ENCODE peak calls at places on chromosomes 1 and 21, in six cellular contexts. One of them, this sample, is unnamed.

GRCh38 chr1:29387210-29387609 is 150.9 kb downstream of the PTPRU start:
- DNase-seq in testis: no peak
- DNase-seq in heart left ventricle: no peak
- DNase-seq in vagina: no peak
- DNase-seq in uterus: no peak
- DNase-seq in A549: no peak
- DNase-seq in this sample: no peak

GRCh38 chr1:110523011-110523410 is 4.0 kb upstream of the KCNA10 start:
- DNase-seq in A549: no peak
- DNase-seq in heart left ventricle: no peak
- DNase-seq in uterus: no peak
- DNase-seq in vagina: no peak
- DNase-seq in testis: no peak
- DNase-seq in this sample: no peak

GRCh38 chr1:166305371-166305770 is 138.6 kb upstream of the FAM78B start:
- DNase-seq in heart left ventricle: no peak
- DNase-seq in vagina: no peak
- DNase-seq in A549: no peak
- DNase-seq in uterus: no peak
- DNase-seq in testis: no peak
- DNase-seq in this sample: no peak

GRCh38 chr1:106910798-106911197 is 145.7 kb upstream of the PRMT6 start:
- DNase-seq in A549: no peak
- DNase-seq in heart left ventricle: no peak
- DNase-seq in uterus: no peak
- DNase-seq in testis: no peak
- DNase-seq in vagina: no peak
- DNase-seq in this sample: no peak

GRCh38 chr1:183956559-183957188 is 80.9 kb downstream of the COLGALT2 start:
- DNase-seq in vagina: no peak
- DNase-seq in uterus: no peak
- DNase-seq in heart left ventricle: no peak
- DNase-seq in testis: no peak
- DNase-seq in A549: peak
- DNase-seq in this sample: no peak

GRCh38 chr1:115336741-115337140 is 1.3 kb downstream of the NGF start:
- DNase-seq in A549: no peak
- DNase-seq in heart left ventricle: no peak
- DNase-seq in uterus: no peak
- DNase-seq in testis: no peak
- DNase-seq in vagina: no peak
- DNase-seq in this sample: no peak

GRCh38 chr1:193457676-193458075 is 271.3 kb upstream of the B3GALT2 start:
- DNase-seq in vagina: no peak
- DNase-seq in A549: no peak
- DNase-seq in testis: no peak
- DNase-seq in heart left ventricle: no peak
- DNase-seq in uterus: no peak
- DNase-seq in this sample: no peak

GRCh38 chr1:26283871-26284596 is 4.1 kb downstream of the SH3BGRL3 start:
- DNase-seq in uterus: no peak
- DNase-seq in vagina: no peak
- DNase-seq in heart left ventricle: no peak
- DNase-seq in A549: no peak
- DNase-seq in testis: no peak
- DNase-seq in this sample: no peak

GRCh38 chr1:63713627-63714481 is 60.0 kb upstream of the ROR1 start:
- DNase-seq in vagina: no peak
- DNase-seq in heart left ventricle: peak
- DNase-seq in testis: no peak
- DNase-seq in A549: peak
- DNase-seq in uterus: no peak
- DNase-seq in this sample: no peak

GRCh38 chr21:30408782-30409494 is 13.1 kb downstream of the KRTAP13-1 start:
- DNase-seq in vagina: no peak
- DNase-seq in A549: peak
- DNase-seq in uterus: no peak
- DNase-seq in testis: peak
- DNase-seq in heart left ventricle: peak
- DNase-seq in this sample: no peak

GRCh38 chr1:67687649-67688048 is 2.6 kb downstream of the GADD45A start:
- DNase-seq in uterus: no peak
- DNase-seq in vagina: no peak
- DNase-seq in testis: no peak
- DNase-seq in heart left ventricle: no peak
- DNase-seq in A549: no peak
- DNase-seq in this sample: no peak
- H3K27ac ChIP-seq in uterus: peak
- H3K27ac ChIP-seq in vagina: peak
- H3K27ac ChIP-seq in testis: peak
- H3K27ac ChIP-seq in heart left ventricle: peak
- H3K27ac ChIP-seq in A549: peak
- H3K27ac ChIP-seq in this sample: peak

GRCh38 chr1:78113156-78113916 is 67.6 kb downstream of the GIPC2 start:
- DNase-seq in vagina: no peak
- DNase-seq in A549: no peak
- DNase-seq in uterus: no peak
- DNase-seq in heart left ventricle: no peak
- DNase-seq in testis: no peak
- DNase-seq in this sample: no peak

DNA sequence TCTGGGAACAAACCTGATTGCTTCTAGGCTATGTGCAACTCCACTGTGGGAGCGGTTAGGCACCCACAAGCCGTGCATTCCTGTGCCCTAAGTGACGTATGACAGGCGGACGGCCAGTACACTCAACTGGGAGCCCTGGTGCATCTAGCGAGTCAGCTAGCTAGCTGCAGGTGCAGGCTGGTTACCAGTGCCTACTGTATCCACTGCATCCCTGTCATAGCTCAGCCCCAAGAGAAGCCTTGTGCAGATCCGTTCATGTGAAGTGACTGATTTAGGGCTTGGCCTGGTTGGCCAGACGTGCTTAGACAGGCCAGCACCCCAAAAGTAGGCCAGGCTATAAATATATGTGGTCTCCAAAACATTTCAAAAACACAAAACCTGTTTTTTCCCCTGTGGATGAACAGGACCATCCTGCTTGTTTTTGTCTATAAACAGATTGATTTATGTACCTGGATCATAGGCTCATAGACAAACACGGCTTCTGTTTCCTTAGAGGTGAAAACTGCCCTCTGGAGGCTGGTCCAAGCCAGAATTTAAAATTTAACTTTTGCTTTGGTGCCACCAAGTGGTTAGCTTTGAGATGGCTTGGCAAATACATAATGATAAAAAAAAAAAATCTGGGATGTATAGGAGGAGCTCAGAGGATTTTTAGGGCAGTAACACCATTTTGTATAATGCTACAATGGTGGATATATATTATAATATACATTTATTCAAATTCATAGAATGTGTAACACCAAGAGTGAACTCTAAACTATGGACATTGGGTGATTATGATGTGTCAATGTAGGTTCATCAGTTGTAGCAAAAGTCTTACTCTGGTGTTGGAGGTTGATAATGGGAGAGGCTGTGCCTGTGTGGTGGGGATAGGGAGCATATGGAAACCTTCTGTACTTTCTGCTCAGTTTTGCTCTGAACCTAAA is 68.5 kb downstream of the GIPC2 start:
- DNase-seq in testis: peak
- DNase-seq in vagina: no peak
- DNase-seq in A549: peak
- DNase-seq in uterus: peak
- DNase-seq in heart left ventricle: peak
- DNase-seq in this sample: no peak
- TF ChIP-seq POLR2A in testis: no peak
- TF ChIP-seq POLR2A in vagina: no peak
- TF ChIP-seq POLR2A in A549: no peak
- TF ChIP-seq POLR2A in uterus: no peak
- TF ChIP-seq POLR2A in heart left ventricle: no peak
- TF ChIP-seq POLR2A in this sample: no peak

GRCh38 chr1:178659789-178660208 is 65.2 kb upstream of the RALGPS2 start:
- DNase-seq in testis: no peak
- DNase-seq in uterus: no peak
- DNase-seq in A549: no peak
- DNase-seq in heart left ventricle: no peak
- DNase-seq in vagina: no peak
- DNase-seq in this sample: no peak
- H3K27ac ChIP-seq in testis: no peak
- H3K27ac ChIP-seq in uterus: no peak
- H3K27ac ChIP-seq in A549: no peak
- H3K27ac ChIP-seq in heart left ventricle: no peak
- H3K27ac ChIP-seq in vagina: no peak
- H3K27ac ChIP-seq in this sample: no peak

GRCh38 chr1:204213668-204214662 is at the start of gene GOLT1A:
- DNase-seq in A549: peak
- DNase-seq in testis: peak
- DNase-seq in uterus: peak
- DNase-seq in vagina: no peak
- DNase-seq in heart left ventricle: peak
- DNase-seq in this sample: no peak
- TF ChIP-seq POLR2A in A549: no peak
- TF ChIP-seq POLR2A in testis: no peak
- TF ChIP-seq POLR2A in uterus: no peak
- TF ChIP-seq POLR2A in vagina: no peak
- TF ChIP-seq POLR2A in heart left ventricle: no peak
- TF ChIP-seq POLR2A in this sample: no peak

GRCh38 chr1:66278260-66279046 is 255.5 kb upstream of the SGIP1 start:
- DNase-seq in vagina: no peak
- DNase-seq in uterus: no peak
- DNase-seq in A549: no peak
- DNase-seq in testis: no peak
- DNase-seq in heart left ventricle: no peak
- DNase-seq in this sample: no peak
- H3K27ac ChIP-seq in vagina: no peak
- H3K27ac ChIP-seq in uterus: no peak
- H3K27ac ChIP-seq in A549: peak
- H3K27ac ChIP-seq in testis: no peak
- H3K27ac ChIP-seq in heart left ventricle: peak
- H3K27ac ChIP-seq in this sample: no peak

GRCh38 chr1:45344491-45344890 is 4.3 kb upstream of the MUTYH start:
- DNase-seq in uterus: no peak
- DNase-seq in testis: no peak
- DNase-seq in heart left ventricle: no peak
- DNase-seq in A549: no peak
- DNase-seq in vagina: no peak
- DNase-seq in this sample: no peak
- TF ChIP-seq POLR2A in uterus: no peak
- TF ChIP-seq POLR2A in testis: no peak
- TF ChIP-seq POLR2A in heart left ventricle: no peak
- TF ChIP-seq POLR2A in A549: no peak
- TF ChIP-seq POLR2A in vagina: no peak
- TF ChIP-seq POLR2A in this sample: no peak

GRCh38 chr1:178091986-178092745 is 1.7 kb upstream of the RASAL2 start:
- DNase-seq in uterus: no peak
- DNase-seq in testis: no peak
- DNase-seq in vagina: no peak
- DNase-seq in A549: no peak
- DNase-seq in heart left ventricle: no peak
- DNase-seq in this sample: no peak

GRCh38 chr1:178093958-178094751 is at the start of gene RASAL2:
- DNase-seq in heart left ventricle: peak
- DNase-seq in A549: peak
- DNase-seq in vagina: no peak
- DNase-seq in uterus: peak
- DNase-seq in testis: peak
- DNase-seq in this sample: no peak

GRCh38 chr1:178093150-178093957 is 550 bp upstream of the RASAL2 start:
- DNase-seq in heart left ventricle: peak
- DNase-seq in A549: peak
- DNase-seq in vagina: peak
- DNase-seq in uterus: peak
- DNase-seq in testis: peak
- DNase-seq in this sample: peak

GRCh38 chr1:178096421-178096820 is 2.5 kb downstream of the RASAL2 start:
- DNase-seq in uterus: no peak
- DNase-seq in testis: no peak
- DNase-seq in A549: no peak
- DNase-seq in vagina: no peak
- DNase-seq in heart left ventricle: no peak
- DNase-seq in this sample: no peak

DNA sequence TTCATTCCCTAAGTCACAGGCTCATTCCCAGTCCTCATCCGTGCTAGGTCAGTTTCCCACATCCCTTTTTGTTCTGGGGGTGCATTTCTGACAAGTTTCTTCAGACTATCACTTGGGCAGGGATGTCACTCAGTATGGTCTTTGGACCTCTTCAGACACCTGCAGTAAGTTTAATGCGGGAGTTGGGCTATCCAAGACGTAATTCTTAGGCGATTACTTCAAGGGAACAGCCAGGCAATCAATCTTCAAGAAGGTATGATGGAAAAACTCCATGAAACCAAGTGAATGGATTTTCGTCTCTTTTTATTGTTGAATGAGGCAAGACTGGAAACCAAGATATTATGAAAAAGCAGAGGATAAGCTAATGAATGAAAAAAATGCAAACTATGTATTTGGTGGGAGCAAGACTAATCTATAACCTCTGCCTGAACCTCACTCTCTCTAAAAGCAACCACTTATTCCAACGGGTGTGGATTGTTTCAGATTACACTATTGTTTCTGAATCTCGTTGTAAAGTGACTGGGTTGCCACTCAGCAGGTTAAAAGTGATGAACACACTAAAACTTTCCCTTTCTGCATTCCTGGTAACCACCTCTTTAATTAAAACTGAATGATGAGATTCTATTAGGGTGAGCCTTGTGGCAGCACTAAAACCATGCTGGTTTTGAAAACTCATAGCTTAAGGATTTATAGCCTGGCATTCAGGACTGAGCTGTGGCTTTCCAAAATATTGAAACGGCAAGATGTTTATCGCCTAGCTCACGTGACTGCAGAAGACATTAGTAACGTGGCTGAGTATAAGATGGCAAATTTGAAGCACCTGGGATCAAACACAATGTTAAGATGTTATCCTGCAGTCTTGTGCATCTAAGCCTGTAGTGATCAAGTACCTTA is 1.1 kb downstream of the RASAL2 start:
- DNase-seq in uterus: no peak
- DNase-seq in testis: no peak
- DNase-seq in vagina: no peak
- DNase-seq in A549: no peak
- DNase-seq in heart left ventricle: no peak
- DNase-seq in this sample: no peak
- H3K27ac ChIP-seq in uterus: peak
- H3K27ac ChIP-seq in testis: peak
- H3K27ac ChIP-seq in vagina: peak
- H3K27ac ChIP-seq in A549: peak
- H3K27ac ChIP-seq in heart left ventricle: peak
- H3K27ac ChIP-seq in this sample: peak